ENCODE peak calls at places on chromosomes 12 and 14, in eight cellular contexts. Q, O, F, W, Z, M, A and H are unnamed samples.

GRCh38 chr12:3975652-3976051 is 102.5 kb upstream of the PARP11 start:
- DNase-seq in Q (no peak), O (no peak), F (no peak), W (no peak), Z (no peak), M (no peak), A (no peak), H (no peak)

GRCh38 chr14:93780811-93781210 is 7.5 kb downstream of the PRIMA1 start:
- DNase-seq in Q (no peak), O (no peak), F (no peak), W (no peak), Z (no peak), M (no peak), A (no peak), H (no peak)

GRCh38 chr14:75648066-75648838 is 12.4 kb downstream of the ERG28 start:
- DNase-seq in Q (no peak), O (peak; percentile 95), F (no peak), W (no peak), Z (no peak), M (peak; percentile 94), A (peak; percentile 67), H (peak; percentile 96)

GRCh38 chr12:59973515-59973914 is 377.7 kb downstream of the SLC16A7 start:
- DNase-seq in Q (no peak), O (peak; percentile 58), F (no peak), W (no peak), Z (no peak), M (peak; percentile 41), A (no peak), H (peak; percentile 67)

GRCh38 chr12:110930348-110931314 is 10.3 kb upstream of the MYL2 start:
- DNase-seq in Q (no peak), O (no peak), F (no peak), W (no peak), Z (no peak), M (no peak), A (no peak), H (no peak)

GRCh38 chr14:51616724-51617409 is 34.8 kb upstream of the FRMD6 start:
- DNase-seq in Q (no peak), O (peak; percentile 94), F (no peak), W (no peak), Z (no peak), M (peak; percentile 81), A (no peak), H (peak; percentile 95)

GRCh38 chr12:117047810-117048584 is 51.2 kb downstream of the TESC start:
- DNase-seq in Q (no peak), O (peak; percentile 27), F (no peak), W (no peak), Z (no peak), M (peak; percentile 25), A (peak; percentile 77), H (peak; percentile 17)

GRCh38 chr14:90560529-90560928 is 163.7 kb downstream of the CALM1 start:
- DNase-seq in Q (no peak), O (no peak), F (no peak), W (no peak), Z (no peak), M (no peak), A (no peak), H (no peak)

GRCh38 chr12:70386771-70387170 is 20.7 kb downstream of the KCNMB4 start:
- DNase-seq in Q (no peak), O (no peak), F (no peak), W (no peak), Z (no peak), M (peak; percentile 46), A (no peak), H (no peak)

GRCh38 chr12:70334742-70335141 is 31.3 kb upstream of the KCNMB4 start:
- DNase-seq in Q (no peak), O (no peak), F (no peak), W (no peak), Z (no peak), M (no peak), A (no peak), H (no peak)

GRCh38 chr12:2675776-2676175 is 119.0 kb upstream of the FKBP4 start:
- DNase-seq in Q (no peak), O (no peak), F (no peak), W (no peak), Z (no peak), M (no peak), A (no peak), H (no peak)

GRCh38 chr12:130589391-130590317 is 126.4 kb downstream of the RIMBP2 start:
- DNase-seq in Q (no peak), O (no peak), F (no peak), W (no peak), Z (no peak), M (no peak), A (no peak), H (no peak)

GRCh38 chr14:77457115-77457521 is 283 bp downstream of the VIPAS39 start:
- DNase-seq in Q (no peak), O (no peak), F (no peak), W (peak; percentile 63), Z (no peak), M (no peak), A (no peak), H (no peak)

GRCh38 chr12:132364348-132364902 is 35.0 kb upstream of the GALNT9 start:
- DNase-seq in Q (no peak), O (no peak), F (no peak), W (no peak), Z (no peak), M (no peak), A (no peak), H (no peak)

GRCh38 chr14:35897616-35898111 is 71.5 kb downstream of the BRMS1L start:
- DNase-seq in Q (no peak), O (no peak), F (no peak), W (no peak), Z (no peak), M (no peak), A (no peak), H (no peak)